ENCODE peak calls at places on chromosomes 5 and 9, in five cellular contexts. P is A549, T is foreskin fibroblast, N is tibial artery, D is choroid plexus epithelial cell. G is an unnamed sample.

GRCh38 chr9:94642526-94642925 is 3.2 kb upstream of the FBP1 start:
- DNase-seq in T (no peak), N (no peak), P (no peak), D (no peak), G (no peak)

GRCh38 chr9:1434082-1434481 is 383.9 kb downstream of the DMRT2 start:
- DNase-seq in P (peak), T (no peak), D (peak), N (no peak), G (no peak)

GRCh38 chr5:157511656-157512644 is 51.9 kb downstream of the NIPAL4 start:
- DNase-seq in D (peak), N (peak), P (peak), T (peak), G (peak)

GRCh38 chr5:107381189-107381856 is 289.4 kb downstream of the EFNA5 start:
- DNase-seq in P (peak), T (peak), N (no peak), D (peak), G (peak)

GRCh38 chr5:142296914-142297417 is 27.9 kb downstream of the SPRY4 start:
- DNase-seq in N (no peak), T (no peak), D (peak), P (no peak), G (peak)

GRCh38 chr9:107177857-107178256 is 105.2 kb upstream of the RAD23B start:
- DNase-seq in N (no peak), P (no peak), D (no peak), T (no peak), G (no peak)

GRCh38 chr5:13664377-13664776 is 280.1 kb downstream of the DNAH5 start:
- DNase-seq in T (peak), D (peak), P (no peak), N (no peak), G (peak)

GRCh38 chr5:150779397-150780179 is 1.0 kb downstream of the SMIM3 start:
- DNase-seq in P (no peak), T (peak), N (no peak), D (peak), G (peak)

GRCh38 chr9:134338394-134339182 is 12.3 kb downstream of the RXRA start:
- DNase-seq in N (no peak), P (no peak), D (no peak), T (no peak), G (no peak)

GRCh38 chr9:16705121-16705604 is 165.3 kb downstream of the BNC2 start:
- DNase-seq in D (peak), P (peak), T (peak), N (peak), G (peak)

GRCh38 chr5:89275206-89275605 is 392.2 kb upstream of the MEF2C start:
- DNase-seq in T (no peak), P (no peak), N (no peak), D (no peak), G (no peak)

GRCh38 chr5:67639311-67639710 is 442.7 kb upstream of the CD180 start:
- DNase-seq in T (no peak), N (no peak), P (no peak), D (no peak), G (peak)

GRCh38 chr5:56761486-56761885 is 53.9 kb upstream of the MAP3K1 start:
- DNase-seq in P (no peak), T (no peak), D (no peak), N (no peak), G (no peak)

GRCh38 chr9:2024888-2025781 is 10.0 kb downstream of the SMARCA2 start:
- DNase-seq in D (peak), N (no peak), P (no peak), T (no peak), G (peak)

GRCh38 chr5:178940569-178941360 is at the start of gene ZNF454:
- DNase-seq in T (peak), N (peak), P (no peak), D (peak), G (peak)

DNA sequence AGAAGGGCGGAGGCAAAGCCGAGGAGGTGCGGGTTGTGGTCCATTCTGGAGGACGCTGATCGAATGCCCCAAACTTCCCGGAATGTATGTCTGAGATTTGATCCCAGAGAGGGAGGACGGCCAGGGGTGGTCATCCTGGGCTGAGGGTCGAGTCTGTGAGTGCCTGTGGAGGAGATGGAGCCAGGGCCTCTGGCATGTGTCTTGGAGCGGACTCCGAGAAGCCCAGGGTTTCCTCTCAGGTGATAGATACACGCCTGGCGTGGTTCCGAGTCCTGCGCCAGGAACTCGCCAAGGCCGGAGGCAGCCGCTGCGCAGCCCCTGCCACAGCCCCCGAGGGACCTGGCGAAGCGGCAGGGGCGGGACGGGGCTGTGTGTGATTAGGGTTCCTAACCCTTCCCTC is 363 bp downstream of the ZNF454 start:
- DNase-seq in D (peak), P (no peak), T (no peak), N (no peak), G (no peak)
- H3K4me3 ChIP-seq in D (peak), P (no peak), T (peak), N (peak), G (peak)

DNA sequence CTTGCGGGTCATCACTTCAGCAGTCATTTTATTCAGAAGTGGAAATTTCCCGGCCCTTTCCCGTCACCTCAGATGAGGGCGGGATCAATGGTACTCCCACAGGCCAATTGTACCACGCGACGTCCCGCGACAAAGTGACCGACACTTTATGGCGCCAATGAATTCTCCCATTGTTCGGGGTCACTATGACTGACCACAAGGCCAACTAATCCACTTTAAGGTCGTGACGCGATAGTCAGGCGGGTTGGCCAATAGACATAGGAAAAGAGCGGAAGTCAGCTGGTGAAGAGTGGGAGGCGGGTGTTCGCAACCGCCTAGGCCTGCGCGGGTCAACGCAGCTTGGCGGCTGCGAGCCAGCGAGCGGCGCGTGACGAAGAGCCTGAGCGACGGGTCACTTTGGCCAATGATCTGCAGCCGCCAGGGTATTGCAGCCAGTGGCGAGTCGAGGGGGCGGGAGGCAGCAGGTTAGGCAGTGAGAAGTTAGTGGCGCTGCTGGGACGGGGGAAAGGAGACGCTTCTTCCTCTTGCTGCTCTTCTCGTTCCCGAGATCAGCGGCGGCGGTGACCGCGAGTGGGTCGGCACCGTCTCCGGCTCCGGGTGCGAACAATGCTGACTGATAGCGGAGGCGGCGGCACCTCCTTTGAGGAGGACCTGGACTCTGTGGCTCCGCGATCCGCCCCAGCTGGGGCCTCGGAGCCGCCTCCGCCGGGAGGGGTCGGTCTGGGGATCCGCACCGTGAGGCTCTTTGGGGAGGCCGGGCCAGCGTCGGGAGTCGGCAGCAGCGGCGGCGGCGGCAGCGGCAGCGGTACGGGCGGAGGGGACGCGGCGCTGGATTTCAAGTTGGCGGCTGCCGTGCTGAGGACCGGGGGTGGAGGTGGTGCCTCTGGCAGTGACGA is at the start of gene ANKHD1:
- DNase-seq in P (peak), D (peak), T (peak), N (peak), G (peak)
- TF ChIP-seq CTCF in P (no peak), D (no peak), T (no peak), N (no peak), G (no peak)

DNA sequence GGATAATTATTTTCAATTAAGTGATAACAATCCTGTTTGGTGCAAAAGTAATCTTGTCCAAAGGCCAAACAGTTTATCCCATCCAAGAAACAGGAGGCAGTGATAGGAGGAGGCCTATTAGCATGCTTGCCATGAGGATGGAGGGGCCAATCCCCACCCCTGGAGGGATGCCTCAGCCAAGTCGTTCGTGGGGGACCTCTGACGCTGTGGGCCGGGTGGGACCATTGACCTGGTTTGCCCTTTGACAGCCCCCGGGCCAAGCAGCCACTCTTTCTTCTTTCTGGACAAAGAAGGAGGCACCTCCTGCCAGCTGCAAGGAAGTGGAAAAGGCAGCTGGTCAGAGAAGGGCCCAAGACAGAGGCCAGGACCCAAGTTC is 39.5 kb upstream of the GRHPR start:
- DNase-seq in N (no peak), T (no peak), P (no peak), D (no peak), G (no peak)
- H3K4me3 ChIP-seq in N (no peak), T (no peak), P (no peak), D (no peak), G (no peak)

GRCh38 chr9:33249087-33249657 is 9.2 kb downstream of the SPINK4 start:
- DNase-seq in P (no peak), T (no peak), N (no peak), D (no peak), G (no peak)
- TF ChIP-seq CTCF in P (no peak), T (no peak), N (no peak), D (no peak), G (no peak)

DNA sequence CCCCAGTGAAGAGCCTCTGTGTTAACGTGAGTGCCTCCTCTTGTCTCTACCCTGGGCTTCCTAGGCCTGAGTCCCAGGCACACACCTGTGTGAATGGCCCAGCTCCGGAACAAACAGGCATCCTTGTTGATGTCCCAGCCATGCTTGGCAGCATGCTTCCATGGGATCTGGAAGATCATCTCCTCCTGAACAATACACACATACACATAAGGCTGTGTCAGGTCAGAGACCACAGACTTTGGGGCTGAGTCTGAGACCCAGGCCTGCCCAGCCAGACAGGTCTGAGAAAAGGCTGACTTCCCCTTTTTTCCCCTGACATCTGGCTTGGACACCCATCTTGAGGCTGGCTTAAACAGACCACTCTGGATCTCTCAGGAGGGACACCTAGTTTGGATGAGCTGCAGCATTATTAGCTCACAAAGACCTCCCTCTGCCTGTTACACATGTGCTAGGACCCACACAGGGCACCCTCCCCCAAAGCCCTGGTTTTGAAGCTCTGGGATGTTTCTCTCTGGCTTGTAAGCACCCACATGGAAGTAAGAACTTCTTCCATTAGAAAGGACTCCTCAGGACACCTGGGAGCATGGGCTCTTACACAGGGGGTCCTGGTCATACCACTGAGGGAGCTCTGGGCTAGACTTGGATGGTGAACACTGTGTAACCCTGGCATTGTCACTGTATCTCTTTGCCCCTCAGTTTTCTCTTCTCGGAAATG is 2.6 kb downstream of the IRF1 start:
- DNase-seq in P (no peak), N (peak), D (no peak), T (no peak), G (no peak)
- H3K4me3 ChIP-seq in P (no peak), N (no peak), D (peak), T (peak), G (peak)

DNA sequence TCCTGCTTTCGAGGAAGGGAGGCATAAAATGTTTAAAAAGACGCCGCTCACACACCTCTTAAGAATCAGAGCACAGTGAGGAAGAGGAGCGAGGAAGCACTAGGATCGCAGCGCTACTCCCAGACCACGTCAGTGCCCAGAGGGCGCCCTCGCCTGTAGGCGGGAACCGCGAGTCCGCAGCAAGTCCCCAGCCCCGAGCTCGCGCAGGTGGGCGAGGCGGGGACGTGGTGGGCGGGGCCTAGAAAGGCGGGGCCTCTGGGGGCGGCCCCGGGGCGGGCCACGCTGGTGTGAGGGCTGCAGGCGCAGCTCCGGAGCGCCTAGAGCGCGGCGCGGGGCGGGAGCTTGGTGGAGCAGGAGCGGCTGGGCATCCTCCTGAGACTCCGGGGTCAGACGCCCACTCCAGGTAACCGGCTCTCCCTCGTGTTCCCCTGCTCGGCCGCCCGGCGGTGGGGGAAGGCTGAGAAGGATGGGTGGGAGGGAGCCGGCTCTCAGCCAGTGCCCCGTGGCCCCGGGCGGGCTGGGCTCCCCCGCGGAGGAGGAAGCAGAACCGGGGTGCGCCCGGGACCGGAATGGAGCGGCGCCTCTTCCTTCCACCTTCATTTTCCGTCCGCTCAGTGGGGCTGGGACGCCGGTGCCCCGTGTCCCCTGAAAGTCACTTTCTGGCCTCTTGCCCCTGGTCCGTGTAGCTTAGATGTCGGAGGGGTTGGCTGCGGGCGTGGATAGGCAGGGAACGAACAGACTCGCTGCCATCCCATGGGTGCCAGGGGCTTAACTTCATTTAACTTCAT is at the start of gene GCNT1:
- DNase-seq in N (peak), T (peak), D (peak), P (peak), G (peak)
- TF ChIP-seq CTCF in N (no peak), T (peak), D (peak), P (peak), G (peak)

DNA sequence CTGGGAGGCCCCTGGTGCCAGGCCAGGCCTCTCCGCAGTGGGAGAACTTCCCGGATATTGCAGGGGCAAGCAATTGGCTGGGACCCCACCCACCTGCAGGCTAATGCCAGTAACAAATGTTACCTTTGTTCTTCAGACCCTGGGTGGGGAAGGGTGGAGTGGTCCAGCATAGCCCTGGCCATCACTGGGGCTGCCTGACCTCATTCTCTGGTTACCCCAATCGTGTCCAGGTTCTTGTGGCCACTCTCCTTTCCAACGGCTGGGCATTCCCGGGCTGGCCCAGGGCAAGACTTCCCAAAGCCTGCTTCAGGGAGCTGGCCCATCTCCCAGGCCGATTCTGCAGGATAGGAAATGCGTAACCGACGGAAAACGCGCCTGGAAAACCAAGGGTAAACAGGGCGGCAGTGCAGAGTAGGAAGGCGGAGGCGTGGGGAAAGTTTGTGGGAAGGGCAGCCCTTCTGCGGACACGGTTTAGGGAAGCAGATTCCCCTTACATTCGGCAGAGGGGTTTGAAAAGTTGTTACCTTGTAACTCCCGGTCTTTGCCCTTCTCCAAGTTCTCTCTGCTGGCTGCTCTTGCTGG is 3.6 kb downstream of the NRARP start:
- DNase-seq in T (no peak), D (no peak), N (no peak), P (no peak), G (no peak)
- H3K4me3 ChIP-seq in T (no peak), D (no peak), N (peak), P (no peak), G (no peak)

GRCh38 chr9:69071059-69071458 is 35.5 kb downstream of the FXN start:
- DNase-seq in P (no peak), T (no peak), D (no peak), N (no peak), G (no peak)

GRCh38 chr9:69065660-69066059 is 30.1 kb downstream of the FXN start:
- DNase-seq in D (no peak), P (no peak), N (no peak), T (no peak), G (no peak)

GRCh38 chr9:69063839-69064238 is 28.3 kb downstream of the FXN start:
- DNase-seq in T (no peak), P (no peak), D (peak), N (no peak), G (no peak)

GRCh38 chr9:69070201-69070600 is 34.6 kb downstream of the FXN start:
- DNase-seq in N (no peak), D (no peak), T (no peak), P (no peak), G (no peak)

DNA sequence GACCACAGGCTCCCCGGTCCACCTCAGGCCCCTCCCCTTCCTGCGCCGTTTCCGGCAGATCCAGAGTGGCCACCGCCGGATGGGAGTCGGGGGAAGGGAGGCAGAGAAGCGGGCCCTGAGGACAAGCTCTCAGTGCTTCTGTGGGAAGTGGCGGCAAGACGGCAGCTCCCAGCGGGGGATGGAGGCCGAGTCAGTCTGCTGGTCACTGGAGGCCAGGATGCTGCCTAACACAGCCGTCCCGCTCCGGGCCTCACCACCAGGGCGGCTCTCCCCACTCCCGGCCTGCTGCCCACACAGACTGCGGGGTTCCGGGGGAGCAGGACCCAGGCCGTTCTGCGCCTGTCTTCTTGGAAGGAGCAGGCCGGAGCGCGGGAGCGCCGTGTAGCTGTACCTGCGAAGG is 31.4 kb downstream of the FXN start:
- DNase-seq in N (no peak), T (no peak), P (no peak), D (no peak), G (no peak)
- TF ChIP-seq CTCF in N (no peak), T (no peak), P (no peak), D (no peak), G (no peak)

GRCh38 chr5:172748341-172748843 is 22.6 kb downstream of the DUSP1 start:
- DNase-seq in T (no peak), D (peak), N (peak), P (no peak), G (peak)
- H3K4me3 ChIP-seq in T (no peak), D (no peak), N (peak), P (no peak), G (no peak)

DNA sequence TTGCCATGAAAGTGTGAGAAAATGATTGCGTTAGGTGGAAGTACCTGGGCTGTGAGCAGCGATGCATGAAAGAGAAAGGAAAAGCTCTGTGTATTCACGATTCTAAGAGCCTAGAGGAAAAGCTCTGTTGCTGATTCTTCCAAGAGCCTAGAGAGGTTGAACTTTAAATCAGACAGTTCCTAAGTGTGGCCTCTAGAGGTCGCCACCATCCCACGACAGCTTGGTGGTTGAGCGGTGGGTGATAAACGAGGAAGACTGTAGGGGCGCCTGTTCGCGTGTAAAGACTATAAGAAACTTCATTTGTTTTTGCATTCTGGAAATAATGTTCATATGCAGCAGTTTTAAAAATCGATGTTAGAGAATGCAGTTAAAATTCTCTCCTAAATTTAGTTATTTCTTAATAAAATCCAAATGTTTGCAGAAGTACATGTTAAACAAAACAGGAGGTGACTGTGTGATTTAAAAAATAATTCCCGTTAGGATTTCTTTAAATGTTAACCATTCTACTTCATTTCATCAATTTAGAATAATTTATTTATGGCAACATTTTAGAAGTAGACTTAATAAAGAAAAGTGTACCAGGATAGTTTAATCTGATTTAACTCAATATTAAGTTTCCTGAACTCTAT is 107.7 kb downstream of the TENT4A start:
- DNase-seq in P (peak), D (peak), N (no peak), T (no peak), G (peak)
- TF ChIP-seq CTCF in P (peak), D (peak), N (no peak), T (peak), G (peak)